ENCODE peak calls at places on chromosomes 4 and X, in ten cellular contexts. V, D, A, M, N, J, U, T, Q and G are unnamed samples.

GRCh38 chrX:40484408-40485091 is 96.2 kb upstream of the ATP6AP2 start:
- DNase-seq in V (no peak), D (no peak), N (no peak), M (peak), T (no peak), A (no peak), J (no peak), Q (no peak), U (no peak), G (no peak)

GRCh38 chr4:72326692-72327632 is 242.1 kb downstream of the ADAMTS3 start:
- DNase-seq in V (no peak), A (peak), J (peak), T (peak), Q (no peak), M (no peak), D (peak), N (no peak), U (no peak), G (no peak)

GRCh38 chr4:4694296-4694772 is 152.5 kb upstream of the STX18 start:
- DNase-seq in A (peak), U (no peak), V (no peak), M (peak), N (no peak), Q (no peak), D (no peak), J (no peak), T (peak), G (no peak)

GRCh38 chr4:23993373-23993772 is 103.5 kb upstream of the PPARGC1A start:
- DNase-seq in T (no peak), D (no peak), Q (no peak), V (no peak), A (no peak), M (no peak), U (no peak), N (no peak), J (no peak), G (no peak)

GRCh38 chr4:46329118-46329976 is 60.6 kb downstream of the GABRA2 start:
- DNase-seq in A (peak), N (no peak), J (peak), V (no peak), M (peak), Q (no peak), T (peak), U (peak), D (peak), G (no peak)

GRCh38 chr4:41346306-41347061 is 89.8 kb downstream of the UCHL1 start:
- DNase-seq in M (no peak), N (no peak), Q (no peak), A (no peak), U (no peak), T (peak), V (no peak), D (no peak), J (peak), G (no peak)

GRCh38 chrX:21958888-21959287 is 18.4 kb downstream of the SMS start:
- DNase-seq in J (peak), Q (no peak), M (no peak), D (peak), A (no peak), N (no peak), U (no peak), T (no peak), V (no peak), G (no peak)

GRCh38 chr4:74433043-74433442 is 11.9 kb upstream of the AREG start:
- DNase-seq in D (peak), N (no peak), A (no peak), M (no peak), U (no peak), J (peak), Q (no peak), T (no peak), V (no peak), G (no peak)

GRCh38 chr4:3829954-3830773 is 64.0 kb downstream of the ADRA2C start:
- DNase-seq in D (no peak), V (no peak), Q (no peak), J (no peak), T (peak), N (no peak), A (no peak), M (peak), U (no peak), G (no peak)

GRCh38 chr4:86630629-86631028 is 36.5 kb downstream of the PTPN13 start:
- DNase-seq in M (no peak), V (no peak), U (no peak), T (no peak), J (no peak), Q (no peak), D (no peak), A (no peak), N (no peak), G (no peak)

GRCh38 chr4:519885-520595 is 21.0 kb downstream of the PIGG start:
- DNase-seq in T (no peak), M (no peak), Q (no peak), N (no peak), V (no peak), D (no peak), A (no peak), J (no peak), U (no peak), G (peak)

GRCh38 chrX:123738378-123738955 is 5.6 kb upstream of the THOC2 start:
- DNase-seq in D (no peak), T (no peak), V (no peak), Q (no peak), N (no peak), M (no peak), A (no peak), J (no peak), U (no peak), G (no peak)